ENCODE peak calls at places on chromosomes 4 and X, in nine cellular contexts. D, R, L, O, C, E, X, N and S are unnamed samples.

GRCh38 chr4:59956366-59956765 is 1243.8 kb upstream of the ADGRL3 start:
- DNase-seq in X (no peak), N (no peak), C (no peak), D (no peak), R (no peak), L (no peak), O (no peak), E (no peak), S (no peak)

GRCh38 chr4:142697303-142697702 is 148.8 kb downstream of the INPP4B start:
- DNase-seq in X (no peak), R (no peak), D (no peak), O (no peak), C (no peak), N (no peak), E (no peak), L (no peak), S (no peak)

GRCh38 chr4:186606593-186606992 is 51.2 kb upstream of the MTNR1A start:
- DNase-seq in R (no peak), C (peak), N (no peak), L (peak), D (no peak), O (peak), X (peak), E (no peak), S (no peak)

GRCh38 chr4:152032722-152033131 is 271.9 kb upstream of the GATB start:
- DNase-seq in X (peak), D (no peak), C (no peak), E (no peak), N (no peak), L (peak), R (no peak), O (peak), S (peak)

GRCh38 chrX:71191253-71191652 is 31.8 kb upstream of the GJB1 start:
- DNase-seq in N (no peak), E (no peak), O (no peak), C (no peak), D (no peak), R (no peak), X (no peak), L (no peak), S (no peak)

GRCh38 chr4:72473434-72473900 is 95.6 kb downstream of the ADAMTS3 start:
- DNase-seq in D (no peak), X (peak), C (peak), O (no peak), L (no peak), R (peak), N (no peak), E (no peak), S (no peak)

GRCh38 chr4:84582988-84583870 is at the start of gene CDS1:
- DNase-seq in N (peak), L (peak), O (peak), D (peak), R (no peak), E (no peak), C (no peak), X (no peak), S (no peak)

GRCh38 chr4:172202480-172203076 is 389.4 kb downstream of the GALNTL6 start:
- DNase-seq in R (no peak), L (peak), O (peak), D (no peak), X (peak), N (no peak), E (no peak), C (peak), S (peak)

GRCh38 chrX:23662853-23663252 is 4.4 kb upstream of the PRDX4 start:
- DNase-seq in L (no peak), N (no peak), X (peak), R (peak), C (no peak), E (no peak), O (no peak), D (no peak), S (peak)

GRCh38 chrX:31656013-31656412 is 584.2 kb upstream of the FTHL17 start:
- DNase-seq in L (no peak), R (no peak), N (no peak), C (no peak), O (no peak), X (peak), E (no peak), D (no peak), S (peak)

GRCh38 chr4:2041234-2042130 is 17.6 kb upstream of the NAT8L start:
- DNase-seq in X (peak), L (peak), R (peak), N (peak), D (peak), O (peak), C (peak), E (peak), S (peak)

GRCh38 chr4:6271701-6272465 is 2.2 kb downstream of the WFS1 start:
- DNase-seq in D (peak), O (no peak), L (no peak), N (peak), C (no peak), E (no peak), X (no peak), R (no peak), S (peak)

GRCh38 chr4:576991-577498 is 950 bp upstream of the TMEM271 start:
- DNase-seq in D (no peak), X (no peak), N (no peak), L (no peak), E (no peak), C (no peak), O (no peak), R (no peak), S (no peak)

GRCh38 chr4:154208424-154208823 is 283.2 kb downstream of the DCHS2 start:
- DNase-seq in E (no peak), O (peak), C (no peak), D (no peak), R (no peak), X (no peak), N (no peak), L (peak), S (no peak)

GRCh38 chrX:23819385-23820234 is 36.6 kb downstream of the SAT1 start:
- DNase-seq in E (no peak), L (no peak), N (no peak), C (peak), D (no peak), R (no peak), X (no peak), O (no peak), S (peak)

GRCh38 chr4:1294424-1294823 is 4.7 kb downstream of the MAEA start:
- DNase-seq in R (no peak), C (no peak), N (no peak), L (no peak), X (no peak), E (no peak), O (peak), D (peak), S (no peak)

GRCh38 chrX:119809185-119809666 is 17.8 kb upstream of the RPL39 start:
- DNase-seq in X (peak), L (no peak), N (no peak), O (no peak), D (no peak), R (no peak), C (no peak), E (no peak), S (no peak)

GRCh38 chr4:23717528-23718248 is 172.2 kb downstream of the PPARGC1A start:
- DNase-seq in N (no peak), E (no peak), D (no peak), O (peak), X (peak), C (peak), L (peak), R (peak), S (peak)

GRCh38 chr4:8725071-8725841 is 132.7 kb downstream of the CPZ start:
- DNase-seq in L (no peak), C (no peak), X (no peak), R (no peak), O (peak), D (peak), E (no peak), N (no peak), S (no peak)

GRCh38 chrX:10104958-10105658 is 51.7 kb upstream of the CLCN4 start:
- DNase-seq in E (no peak), X (peak), N (no peak), R (no peak), O (no peak), C (no peak), D (no peak), L (no peak), S (peak)

GRCh38 chr4:8836664-8837171 is 34.9 kb downstream of the HMX1 start:
- DNase-seq in X (no peak), R (no peak), D (peak), L (no peak), O (peak), E (no peak), C (no peak), N (no peak), S (no peak)

GRCh38 chrX:108020631-108021030 is 24.2 kb upstream of the VSIG1 start:
- DNase-seq in R (peak), D (no peak), O (peak), E (no peak), N (no peak), C (no peak), X (peak), L (no peak), S (peak)

GRCh38 chr4:8328456-8328855 is 58.9 kb downstream of the HTRA3 start:
- DNase-seq in R (no peak), N (no peak), O (peak), E (no peak), D (no peak), C (no peak), X (no peak), L (no peak), S (no peak)

GRCh38 chr4:18754180-18754579 is 732.6 kb upstream of the LCORL start:
- DNase-seq in N (no peak), R (no peak), D (no peak), L (no peak), X (no peak), C (no peak), O (no peak), E (no peak), S (no peak)

GRCh38 chr4:145557720-145558119 is 61.5 kb upstream of the MMAA start:
- DNase-seq in C (peak), R (peak), X (peak), O (peak), D (peak), N (peak), E (no peak), L (peak), S (peak)

GRCh38 chr4:77157859-77158486 is 966 bp downstream of the CCNG2 start:
- DNase-seq in C (peak), R (peak), X (peak), D (peak), E (peak), O (peak), N (peak), L (peak), S (peak)

GRCh38 chr4:77734928-77735327 is 84.2 kb downstream of the CNOT6L start:
- DNase-seq in N (no peak), L (peak), E (no peak), C (peak), O (peak), D (no peak), R (peak), X (peak), S (peak)

GRCh38 chrX:51608071-51608470 is 10.6 kb downstream of the CENPVL3 start:
- DNase-seq in L (no peak), O (no peak), R (peak), X (peak), N (no peak), E (no peak), D (no peak), C (no peak), S (peak)

GRCh38 chrX:71996826-71997225 is 86.2 kb downstream of the NHSL2 start:
- DNase-seq in C (no peak), O (peak), E (no peak), R (no peak), X (peak), D (no peak), N (no peak), L (no peak), S (peak)

GRCh38 chrX:43961699-43962098 is 11.5 kb downstream of the NDP start:
- DNase-seq in N (no peak), D (no peak), R (no peak), X (no peak), L (no peak), O (no peak), E (no peak), C (no peak), S (no peak)

GRCh38 chr4:174012135-174012923 is 271.1 kb downstream of the FBXO8 start:
- DNase-seq in O (no peak), R (no peak), C (no peak), D (no peak), N (no peak), X (peak), E (no peak), L (peak), S (no peak)

GRCh38 chrX:74422576-74423288 is 1.4 kb downstream of the SLC16A2 start:
- DNase-seq in E (no peak), N (peak), X (peak), O (peak), D (peak), C (peak), L (peak), R (peak), S (peak)

GRCh38 chrX:56978172-56978571 is 17.2 kb downstream of the SPIN3 start:
- DNase-seq in C (peak), D (no peak), R (peak), N (peak), L (peak), O (peak), X (peak), E (no peak), S (peak)

GRCh38 chr4:183173580-183174526 is 74.8 kb downstream of the WWC2 start:
- DNase-seq in L (no peak), X (peak), O (peak), N (no peak), C (peak), E (no peak), R (no peak), D (no peak), S (peak)

GRCh38 chr4:28490669-28491068 is 1630.0 kb downstream of the STIM2 start:
- DNase-seq in O (no peak), R (no peak), X (peak), L (no peak), D (no peak), N (no peak), E (no peak), C (no peak), S (no peak)

GRCh38 chr4:48108309-48109073 is 25.6 kb downstream of the TXK start:
- DNase-seq in R (no peak), X (no peak), E (no peak), D (no peak), L (no peak), C (no peak), O (no peak), N (no peak), S (no peak)

GRCh38 chr4:47647544-47647943 is 162.5 kb downstream of the ATP10D start:
- DNase-seq in C (no peak), R (no peak), O (no peak), X (peak), N (no peak), L (no peak), E (no peak), D (no peak), S (no peak)

GRCh38 chr4:51885371-51885770 is 42.4 kb downstream of the DCUN1D4 start:
- DNase-seq in N (no peak), O (peak), C (peak), R (no peak), L (peak), D (no peak), E (no peak), X (peak), S (peak)
- TF ChIP-seq CTCF in N (no peak), O (peak), C (peak), R (peak), L (peak), D (peak), E (no peak), X (peak), S (peak)

GRCh38 chr4:147975902-147976301 is 244.0 kb downstream of the ARHGAP10 start:
- DNase-seq in C (peak), R (no peak), N (no peak), O (no peak), D (no peak), L (no peak), E (no peak), X (no peak), S (peak)

GRCh38 chr4:147969573-147969972 is 237.7 kb downstream of the ARHGAP10 start:
- DNase-seq in C (no peak), X (no peak), O (no peak), D (no peak), N (no peak), E (no peak), L (no peak), R (no peak), S (no peak)

GRCh38 chr4:147976341-147976928 is 244.5 kb downstream of the ARHGAP10 start:
- DNase-seq in E (no peak), O (no peak), N (no peak), L (no peak), R (no peak), D (no peak), C (no peak), X (no peak), S (no peak)

GRCh38 chr4:147970003-147970402 is 238.1 kb downstream of the ARHGAP10 start:
- DNase-seq in L (no peak), O (no peak), C (no peak), N (no peak), E (no peak), R (no peak), X (no peak), D (no peak), S (no peak)

GRCh38 chr4:147975325-147975724 is 243.4 kb downstream of the ARHGAP10 start:
- DNase-seq in L (no peak), C (no peak), E (no peak), X (peak), O (no peak), N (no peak), R (no peak), D (no peak), S (peak)
- TF ChIP-seq CTCF in L (no peak), C (no peak), E (no peak), X (no peak), O (no peak), N (no peak), R (no peak), D (no peak), S (no peak)

GRCh38 chrX:110228453-110228852 is 89.4 kb downstream of the AMMECR1 start:
- DNase-seq in E (no peak), L (no peak), N (no peak), C (no peak), O (no peak), D (no peak), R (no peak), X (no peak), S (no peak)
- TF ChIP-seq CTCF in E (no peak), L (no peak), N (no peak), C (no peak), O (no peak), D (no peak), R (no peak), X (no peak), S (no peak)

DNA sequence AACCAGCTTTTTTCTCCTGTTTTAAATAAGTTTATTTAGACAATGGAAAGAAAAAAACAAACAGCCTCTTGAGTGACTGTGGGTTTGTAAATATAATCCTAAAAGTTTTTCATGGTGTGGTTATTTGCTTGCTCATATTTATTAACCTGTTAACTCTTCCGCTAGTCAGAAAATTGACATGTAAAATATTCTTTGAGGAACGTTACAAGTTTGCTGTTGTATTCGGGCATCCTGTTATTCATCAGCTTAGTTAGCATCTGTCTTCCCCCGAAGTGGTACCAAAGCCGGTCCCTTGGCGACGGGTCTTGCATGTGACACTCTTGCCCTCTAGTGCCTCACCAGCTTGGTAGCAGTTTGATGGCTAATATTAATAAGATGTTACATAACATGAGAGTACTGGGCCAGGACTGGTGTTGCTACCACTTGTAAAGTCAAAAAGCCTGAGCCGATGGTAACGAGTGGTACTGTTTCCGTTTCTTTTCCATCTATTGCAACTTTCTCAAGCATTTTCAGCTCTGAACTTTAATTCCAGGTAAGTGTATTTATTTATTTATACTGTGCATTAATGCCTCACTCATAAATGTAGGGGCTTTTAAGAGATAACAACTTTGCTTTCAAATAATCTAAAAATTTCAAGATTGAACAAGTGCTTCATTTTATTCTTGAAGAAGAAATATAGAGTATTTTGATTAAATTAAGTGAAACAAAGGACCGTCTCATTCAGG is at the start of gene NDST3:
- DNase-seq in E (no peak), C (peak), L (peak), D (peak), X (peak), R (peak), N (peak), O (peak), S (peak)
- TF ChIP-seq CTCF in E (no peak), C (peak), L (peak), D (peak), X (peak), R (no peak), N (no peak), O (peak), S (peak)

DNA sequence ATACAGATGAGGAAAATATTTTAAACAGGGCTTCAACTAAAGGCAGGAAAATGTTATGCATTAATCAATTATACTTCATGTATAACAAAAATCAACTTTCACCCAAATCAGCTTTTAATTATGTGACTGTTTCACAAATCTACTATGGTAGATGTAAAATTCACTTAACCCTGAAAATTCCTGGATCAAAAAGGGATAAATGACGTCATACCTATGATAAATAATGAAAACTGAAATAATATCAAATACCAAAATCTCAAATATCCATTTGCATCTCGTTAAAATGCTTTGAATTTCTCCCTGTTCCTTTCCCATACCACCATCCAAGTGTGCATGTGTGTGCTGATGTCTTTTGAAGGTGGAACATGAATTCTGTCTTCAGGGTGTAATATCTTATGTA is 11.5 kb downstream of the S100G start:
- DNase-seq in E (no peak), O (no peak), R (no peak), D (no peak), C (no peak), X (no peak), N (no peak), L (no peak), S (no peak)
- TF ChIP-seq CTCF in E (no peak), O (no peak), R (no peak), D (no peak), C (no peak), X (no peak), N (no peak), L (no peak), S (no peak)